ENCODE peak calls at places on chromosomes 5 and 9, in eight cellular contexts. J is cardiac muscle cell, Y is left lung, B is cardiac fibroblast, X is astrocyte of the spinal cord, D is fibroblast of lung, S is ovary, E is fibroblast of pulmonary artery. U is an unnamed sample.

GRCh38 chr5:6161257-6161656 is 217.1 kb downstream of the MED10 start:
- DNase-seq in J (no peak), Y (no peak), B (no peak), X (no peak), D (no peak), S (no peak), E (no peak), U (no peak)

GRCh38 chr9:97788763-97789663 is 64.0 kb upstream of the FOXE1 start:
- DNase-seq in J (no peak), Y (no peak), B (no peak), X (no peak), D (no peak), S (no peak), E (no peak), U (no peak)

GRCh38 chr9:38289486-38290275 is 102.8 kb upstream of the ALDH1B1 start:
- DNase-seq in J (no peak), Y (no peak), B (no peak), X (no peak), D (no peak), S (no peak), E (no peak), U (no peak)

GRCh38 chr9:108565651-108566378 is 290.0 kb downstream of the ACTL7B start:
- DNase-seq in J (peak), Y (no peak), B (peak), X (peak), D (peak), S (peak), E (peak), U (peak)

GRCh38 chr9:28365020-28365640 is 791.8 kb upstream of the C9orf72 start:
- DNase-seq in J (peak), Y (no peak), B (no peak), X (no peak), D (no peak), S (no peak), E (no peak), U (no peak)

GRCh38 chr9:137138058-137138697 is 776 bp upstream of the GRIN1 start:
- DNase-seq in J (no peak), Y (peak), B (no peak), X (no peak), D (no peak), S (no peak), E (no peak), U (no peak)

GRCh38 chr9:78363221-78363620 is 66.3 kb downstream of the PSAT1 start:
- DNase-seq in J (no peak), Y (no peak), B (peak), X (peak), D (peak), S (no peak), E (peak), U (peak)

GRCh38 chr9:98168153-98168780 is 24.2 kb downstream of the CORO2A start:
- DNase-seq in J (no peak), Y (no peak), B (no peak), X (no peak), D (no peak), S (no peak), E (no peak), U (no peak)

GRCh38 chr9:70073193-70073592 is 29.5 kb downstream of the MAMDC2 start:
- DNase-seq in J (no peak), Y (no peak), B (peak), X (peak), D (peak), S (no peak), E (peak), U (no peak)

GRCh38 chr5:37658440-37658839 is 181.4 kb downstream of the GDNF start:
- DNase-seq in J (no peak), Y (no peak), B (no peak), X (no peak), D (no peak), S (no peak), E (no peak), U (no peak)

GRCh38 chr5:132495063-132495671 is 4.6 kb upstream of the IRF1 start:
- DNase-seq in J (no peak), Y (peak), B (no peak), X (no peak), D (no peak), S (peak), E (no peak), U (no peak)

GRCh38 chr9:4490705-4491620 is 695 bp downstream of the SLC1A1 start:
- DNase-seq in J (no peak), Y (no peak), B (no peak), X (no peak), D (no peak), S (no peak), E (no peak), U (no peak)

GRCh38 chr5:146722361-146722779 is 156.2 kb downstream of the PPP2R2B start:
- DNase-seq in J (no peak), Y (no peak), B (peak), X (peak), D (peak), S (no peak), E (peak), U (no peak)

GRCh38 chr9:77807295-77807694 is 159.2 kb upstream of the GNA14 start:
- DNase-seq in J (no peak), Y (no peak), B (peak), X (peak), D (peak), S (no peak), E (peak), U (peak)

GRCh38 chr5:28077291-28078240 is 1039.2 kb upstream of the CDH9 start:
- DNase-seq in J (no peak), Y (peak), B (no peak), X (no peak), D (no peak), S (no peak), E (no peak), U (no peak)

GRCh38 chr5:40428129-40428528 is 251.6 kb upstream of the PTGER4 start:
- DNase-seq in J (no peak), Y (no peak), B (peak), X (peak), D (peak), S (no peak), E (peak), U (no peak)

GRCh38 chr5:60024104-60024503 is 130.6 kb upstream of the PDE4D start:
- DNase-seq in J (no peak), Y (no peak), B (no peak), X (peak), D (peak), S (no peak), E (no peak), U (no peak)

GRCh38 chr5:139762624-139763170 is 32.9 kb upstream of the PSD2 start:
- DNase-seq in J (peak), Y (no peak), B (no peak), X (no peak), D (no peak), S (no peak), E (no peak), U (no peak)

GRCh38 chr5:106121972-106122605 is 1548.6 kb downstream of the EFNA5 start:
- DNase-seq in J (peak), Y (peak), B (peak), X (no peak), D (no peak), S (no peak), E (peak), U (peak)

GRCh38 chr9:91073049-91073810 is 271.6 kb downstream of the SYK start:
- DNase-seq in J (no peak), Y (no peak), B (no peak), X (no peak), D (no peak), S (no peak), E (no peak), U (no peak)

GRCh38 chr5:35129276-35129675 is 81.5 kb upstream of the AGXT2 start:
- DNase-seq in J (no peak), Y (no peak), B (peak), X (no peak), D (peak), S (no peak), E (peak), U (peak)

GRCh38 chr9:35906923-35907699 is 1.1 kb downstream of the HRCT1 start:
- DNase-seq in J (no peak), Y (no peak), B (peak), X (peak), D (peak), S (peak), E (peak), U (no peak)

GRCh38 chr5:111425205-111425604 is 87.1 kb downstream of the STARD4 start:
- DNase-seq in J (no peak), Y (no peak), B (no peak), X (no peak), D (no peak), S (no peak), E (no peak), U (no peak)

GRCh38 chr9:93906182-93906880 is 48.8 kb downstream of the BARX1 start:
- DNase-seq in J (no peak), Y (peak), B (no peak), X (no peak), D (no peak), S (no peak), E (no peak), U (no peak)

GRCh38 chr9:97696025-97696822 is 916 bp downstream of the XPA start:
- DNase-seq in J (no peak), Y (no peak), B (peak), X (peak), D (peak), S (no peak), E (peak), U (no peak)

GRCh38 chr5:8396756-8397155 is 527.8 kb downstream of the MTRR start:
- DNase-seq in J (no peak), Y (no peak), B (no peak), X (no peak), D (peak), S (no peak), E (no peak), U (no peak)

DNA sequence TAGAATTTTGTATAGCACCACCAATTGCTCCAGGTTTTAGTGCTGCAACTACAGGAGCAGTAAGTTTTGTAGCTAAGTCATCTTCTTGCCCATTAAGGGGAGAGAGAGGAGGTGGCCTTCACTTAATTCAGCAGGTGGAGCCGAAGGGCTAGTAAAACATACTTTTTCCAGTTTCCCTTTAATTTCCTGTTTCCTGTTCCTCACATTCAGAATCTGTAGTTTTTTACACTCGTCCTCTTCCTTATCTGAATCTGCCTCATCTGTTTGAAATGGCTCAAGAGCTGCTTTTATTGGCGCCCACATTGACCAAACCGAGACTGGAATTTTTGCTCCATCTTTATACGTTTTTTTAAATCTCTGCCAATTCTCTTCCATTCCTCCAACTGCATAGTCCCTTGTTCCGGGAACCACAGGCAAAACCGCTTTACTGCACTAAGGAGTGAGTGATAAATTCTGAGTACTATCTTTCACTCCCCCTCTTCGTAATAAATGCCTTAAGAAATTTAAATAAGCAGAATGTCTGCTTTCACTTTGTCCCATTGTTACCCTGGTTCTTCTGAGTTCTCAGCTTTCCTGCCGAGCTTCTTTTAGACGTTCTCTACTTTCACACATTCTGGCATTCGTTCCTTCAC is 133.9 kb downstream of the DROSHA start:
- DNase-seq in J (no peak), Y (no peak), B (peak), X (no peak), D (peak), S (no peak), E (peak), U (no peak)
- H3K4me3 ChIP-seq in J (no peak), Y (no peak), B (no peak), X (no peak), D (no peak), S (no peak), E (peak), U (no peak)

DNA sequence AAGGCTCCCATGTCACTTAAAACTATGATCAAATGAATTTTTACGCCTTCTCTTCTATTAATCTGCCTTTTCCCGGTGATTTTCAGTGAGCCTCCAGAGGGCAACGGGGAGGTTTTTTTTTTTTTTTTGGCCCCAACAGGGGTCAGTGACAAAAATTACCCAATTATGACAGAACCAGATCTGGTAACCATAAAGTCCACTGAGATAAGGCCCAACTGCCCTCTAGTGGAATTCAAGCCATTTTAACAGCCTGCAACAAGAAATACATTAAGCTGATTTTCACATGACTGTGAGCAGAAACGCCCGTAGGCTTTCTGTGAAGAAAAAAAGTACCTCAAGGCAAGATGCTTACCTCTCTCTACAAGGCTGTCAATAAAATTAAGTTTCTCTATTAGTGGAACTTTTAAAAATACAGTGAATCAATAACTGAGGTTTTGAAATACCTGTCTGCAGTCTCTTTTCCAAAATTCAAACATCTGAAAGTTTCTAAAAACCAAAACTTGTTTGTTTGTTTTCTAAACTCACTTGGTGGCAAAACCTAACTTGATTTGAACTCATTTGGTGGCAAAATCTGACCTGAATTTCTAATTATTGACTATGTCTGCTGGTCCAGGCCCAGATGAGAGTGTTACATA is 49.7 kb upstream of the FST start:
- DNase-seq in J (peak), Y (no peak), B (peak), X (peak), D (peak), S (no peak), E (peak), U (no peak)
- TF ChIP-seq CTCF in J (peak), Y (no peak), B (peak), X (peak), D (peak), S (no peak), E (peak), U (peak)

GRCh38 chr9:136122425-136123383 is 4.0 kb upstream of the TMEM250 start:
- DNase-seq in J (peak), Y (peak), B (peak), X (peak), D (peak), S (peak), E (peak), U (no peak)
- H3K4me3 ChIP-seq in J (no peak), Y (no peak), B (no peak), X (no peak), D (peak), S (no peak), E (no peak), U (no peak)

GRCh38 chr5:92884464-92884863 is 696.6 kb downstream of the NR2F1-AS1 start:
- DNase-seq in J (no peak), Y (no peak), B (no peak), X (no peak), D (no peak), S (no peak), E (no peak), U (no peak)
- TF ChIP-seq CTCF in J (no peak), Y (no peak), B (no peak), X (no peak), D (no peak), S (no peak), E (no peak), U (no peak)

DNA sequence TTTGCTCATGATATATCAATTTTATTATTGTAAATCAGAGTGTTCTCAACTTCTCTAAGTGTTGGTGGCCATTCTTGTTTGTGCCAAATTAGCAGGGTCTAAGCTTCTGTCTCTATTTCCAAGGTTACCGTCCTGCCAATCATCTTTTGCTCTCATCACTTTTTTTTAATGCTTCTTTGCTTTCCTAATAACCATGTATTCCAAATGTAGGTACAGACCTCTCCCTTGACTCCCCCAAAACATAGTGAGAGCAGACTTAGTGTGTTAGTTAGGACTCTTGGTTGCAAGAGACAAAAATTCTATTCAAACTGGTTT is 17.9 kb upstream of the DCP2 start:
- DNase-seq in J (no peak), Y (no peak), B (no peak), X (no peak), D (no peak), S (no peak), E (no peak), U (no peak)
- H3K4me3 ChIP-seq in J (no peak), Y (no peak), B (no peak), X (no peak), D (no peak), S (no peak), E (peak), U (no peak)

GRCh38 chr5:127909078-127909477 is 174.5 kb upstream of the SLC12A2 start:
- DNase-seq in J (peak), Y (no peak), B (peak), X (peak), D (peak), S (no peak), E (peak), U (peak)
- TF ChIP-seq CTCF in J (peak), Y (peak), B (peak), X (peak), D (peak), S (no peak), E (peak), U (peak)

GRCh38 chr9:136056546-136057235 is 38.4 kb downstream of the NACC2 start:
- DNase-seq in J (no peak), Y (peak), B (no peak), X (no peak), D (no peak), S (no peak), E (no peak), U (no peak)
- H3K4me3 ChIP-seq in J (no peak), Y (no peak), B (no peak), X (no peak), D (no peak), S (no peak), E (no peak), U (no peak)